ENCODE peak calls at places on chromosomes 5 and 9, in ten cellular contexts. L, K, Z, O, N, T, R, G, W and J are unnamed samples.

GRCh38 chr9:35605336-35606137 is 475 bp downstream of the TESK1 start:
- DNase-seq in O (no peak), N (no peak), R (no peak), K (peak; percentile 67), T (no peak), Z (peak; percentile 28), W (no peak), G (no peak), L (no peak), J (peak; percentile 71)

GRCh38 chr9:122254761-122255160 is 9.9 kb downstream of the RBM18 start:
- DNase-seq in L (no peak), K (no peak), O (no peak), R (no peak), N (no peak), T (no peak), W (no peak), G (no peak), Z (no peak), J (no peak)

GRCh38 chr9:100307061-100307460 is 45.7 kb downstream of the TEX10 start:
- DNase-seq in O (no peak), W (no peak), R (no peak), Z (no peak), N (no peak), L (no peak), T (no peak), K (no peak), G (no peak), J (no peak)

GRCh38 chr9:76213751-76214150 is 180.5 kb downstream of the RFK start:
- DNase-seq in K (no peak), Z (no peak), L (no peak), O (no peak), T (no peak), W (no peak), N (no peak), R (no peak), G (no peak), J (no peak)

GRCh38 chr5:171946382-171946781 is 60.1 kb downstream of the FBXW11 start:
- DNase-seq in N (no peak), R (no peak), G (peak; percentile 5), O (no peak), T (no peak), K (no peak), Z (no peak), W (no peak), L (no peak), J (no peak)

GRCh38 chr5:82272957-82273356 is 5.2 kb downstream of the RPS23 start:
- DNase-seq in O (no peak), K (no peak), Z (no peak), W (no peak), T (no peak), R (no peak), G (no peak), L (no peak), N (no peak), J (no peak)

GRCh38 chr5:112417931-112418358 is 1.1 kb downstream of the EPB41L4A start:
- DNase-seq in G (no peak), O (peak; percentile 57), N (no peak), Z (peak; percentile 29), R (no peak), L (no peak), K (peak; percentile 43), T (no peak), W (no peak), J (peak; percentile 26)

GRCh38 chr5:1246711-1247431 is 21.7 kb downstream of the SLC6A18 start:
- DNase-seq in R (no peak), K (peak; percentile 74), N (no peak), T (no peak), O (peak; percentile 43), Z (peak; percentile 12), W (no peak), L (no peak), G (peak; percentile 11), J (peak; percentile 72)

GRCh38 chr9:109408759-109409462 is 88.1 kb upstream of the EPB41L4B start:
- DNase-seq in K (no peak), T (no peak), W (no peak), L (no peak), R (no peak), N (no peak), O (no peak), Z (no peak), G (no peak), J (no peak)

GRCh38 chr5:178392998-178393397 is 160.4 kb upstream of the PHYKPL start:
- DNase-seq in O (no peak), G (no peak), W (peak; percentile 51), K (no peak), R (no peak), T (no peak), N (no peak), Z (no peak), L (no peak), J (no peak)

GRCh38 chr5:150264667-150265603 is 24.6 kb downstream of the CAMK2A start:
- DNase-seq in G (no peak), T (no peak), O (no peak), N (no peak), L (no peak), K (no peak), W (no peak), R (no peak), Z (no peak), J (no peak)